ENCODE peak calls at places on chromosomes 1 and 21, in six cellular contexts. One of them, this sample, is unnamed. For H3K9me3, the result is how much of the 10 kb centered on the place peaks cover.

GRCh38 chr1:169890761-169891538 is 2.7 kb downstream of the SCYL3 start:
- DNase-seq in ascending aorta: no peak
- DNase-seq in aorta: no peak
- DNase-seq in psoas muscle: no peak
- DNase-seq in heart right ventricle: no peak
- DNase-seq in iPS DF 6.9: no peak
- DNase-seq in this sample: no peak

GRCh38 chr21:23900727-23901126 is 1706.6 kb downstream of the MRPL39 start:
- DNase-seq in ascending aorta: no peak
- DNase-seq in aorta: no peak
- DNase-seq in psoas muscle: no peak
- DNase-seq in heart right ventricle: no peak
- DNase-seq in iPS DF 6.9: no peak
- DNase-seq in this sample: no peak

GRCh38 chr1:16719571-16720402 is 20.5 kb upstream of the RNU1-4 start:
- DNase-seq in ascending aorta: peak
- DNase-seq in aorta: peak
- DNase-seq in psoas muscle: peak
- DNase-seq in heart right ventricle: no peak
- DNase-seq in iPS DF 6.9: no peak
- DNase-seq in this sample: peak

GRCh38 chr1:223742861-223743517 is 30.6 kb downstream of the CAPN2 start:
- DNase-seq in ascending aorta: no peak
- DNase-seq in aorta: no peak
- DNase-seq in psoas muscle: no peak
- DNase-seq in heart right ventricle: no peak
- DNase-seq in iPS DF 6.9: no peak
- DNase-seq in this sample: no peak

GRCh38 chr1:32997381-32997891 is 32.8 kb upstream of the RNF19B start:
- DNase-seq in ascending aorta: no peak
- DNase-seq in aorta: no peak
- DNase-seq in psoas muscle: no peak
- DNase-seq in heart right ventricle: no peak
- DNase-seq in iPS DF 6.9: no peak
- DNase-seq in this sample: no peak

GRCh38 chr1:3186526-3186921 is 117.5 kb downstream of the PRDM16 start:
- DNase-seq in ascending aorta: peak
- DNase-seq in aorta: peak
- DNase-seq in psoas muscle: peak
- DNase-seq in heart right ventricle: peak
- DNase-seq in iPS DF 6.9: no peak
- DNase-seq in this sample: peak

GRCh38 chr1:192969091-192969490 is 90.1 kb downstream of the UCHL5 start:
- DNase-seq in ascending aorta: no peak
- DNase-seq in aorta: no peak
- DNase-seq in psoas muscle: no peak
- DNase-seq in heart right ventricle: no peak
- DNase-seq in iPS DF 6.9: no peak
- DNase-seq in this sample: no peak

GRCh38 chr1:21319447-21320407 is 29.5 kb upstream of the ECE1 start:
- DNase-seq in ascending aorta: peak
- DNase-seq in aorta: no peak
- DNase-seq in psoas muscle: no peak
- DNase-seq in heart right ventricle: no peak
- DNase-seq in iPS DF 6.9: no peak
- DNase-seq in this sample: no peak

GRCh38 chr1:115099693-115100050 is 10.4 kb upstream of the TSPAN2 start:
- DNase-seq in ascending aorta: no peak
- DNase-seq in aorta: no peak
- DNase-seq in psoas muscle: no peak
- DNase-seq in heart right ventricle: no peak
- DNase-seq in iPS DF 6.9: no peak
- DNase-seq in this sample: no peak

GRCh38 chr1:55632058-55632457 is 416.9 kb upstream of the USP24 start:
- DNase-seq in ascending aorta: no peak
- DNase-seq in aorta: no peak
- DNase-seq in psoas muscle: no peak
- DNase-seq in heart right ventricle: no peak
- DNase-seq in iPS DF 6.9: no peak
- DNase-seq in this sample: no peak
- H3K27ac ChIP-seq in ascending aorta: peak
- H3K27ac ChIP-seq in aorta: peak
- H3K27ac ChIP-seq in psoas muscle: no peak
- H3K27ac ChIP-seq in heart right ventricle: no peak
- H3K27ac ChIP-seq in iPS DF 6.9: no peak
- H3K27ac ChIP-seq in this sample: peak

DNA sequence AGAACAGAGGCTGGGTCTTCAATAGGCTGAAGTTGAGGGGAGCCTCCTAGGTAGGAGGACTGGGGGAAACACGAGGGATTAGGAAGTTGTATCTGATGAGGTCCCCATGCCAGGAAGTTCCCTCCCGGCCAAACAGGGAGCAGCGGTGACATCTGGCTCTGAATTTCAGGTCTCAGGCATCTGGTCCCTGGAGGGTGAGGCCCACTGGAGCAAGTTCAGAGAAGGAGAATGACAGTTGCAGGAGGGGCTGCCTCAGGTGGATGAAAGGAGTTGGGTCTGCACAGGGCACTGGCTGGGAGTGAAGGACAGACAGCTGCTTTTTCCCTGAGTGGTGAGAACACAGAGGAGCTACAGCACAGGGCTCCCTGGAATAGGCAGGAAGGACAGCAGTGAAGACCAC is 9.1 kb downstream of the TMEM9 start:
- DNase-seq in ascending aorta: no peak
- DNase-seq in aorta: no peak
- DNase-seq in psoas muscle: no peak
- DNase-seq in heart right ventricle: no peak
- DNase-seq in iPS DF 6.9: no peak
- DNase-seq in this sample: peak
- H3K9me3 ChIP-seq in ascending aorta: under half
- H3K9me3 ChIP-seq in aorta: under half
- H3K9me3 ChIP-seq in psoas muscle: under half
- H3K9me3 ChIP-seq in heart right ventricle: under half
- H3K9me3 ChIP-seq in iPS DF 6.9: under half
- H3K9me3 ChIP-seq in this sample: under half

GRCh38 chr1:202014060-202014459 is 3.7 kb downstream of the ELF3 start:
- DNase-seq in ascending aorta: no peak
- DNase-seq in aorta: no peak
- DNase-seq in psoas muscle: no peak
- DNase-seq in heart right ventricle: no peak
- DNase-seq in iPS DF 6.9: no peak
- DNase-seq in this sample: no peak

GRCh38 chr1:202012544-202013478 is 2.4 kb downstream of the ELF3 start:
- DNase-seq in ascending aorta: no peak
- DNase-seq in aorta: no peak
- DNase-seq in psoas muscle: no peak
- DNase-seq in heart right ventricle: no peak
- DNase-seq in iPS DF 6.9: no peak
- DNase-seq in this sample: no peak

GRCh38 chr1:202014915-202015676 is 4.7 kb downstream of the ELF3 start:
- DNase-seq in ascending aorta: no peak
- DNase-seq in aorta: no peak
- DNase-seq in psoas muscle: no peak
- DNase-seq in heart right ventricle: no peak
- DNase-seq in iPS DF 6.9: no peak
- DNase-seq in this sample: no peak

GRCh38 chr1:202011994-202012393 is 1.6 kb downstream of the ELF3 start:
- DNase-seq in ascending aorta: no peak
- DNase-seq in aorta: no peak
- DNase-seq in psoas muscle: no peak
- DNase-seq in heart right ventricle: no peak
- DNase-seq in iPS DF 6.9: no peak
- DNase-seq in this sample: no peak

GRCh38 chr1:202013601-202014000 is 3.2 kb downstream of the ELF3 start:
- DNase-seq in ascending aorta: no peak
- DNase-seq in aorta: no peak
- DNase-seq in psoas muscle: no peak
- DNase-seq in heart right ventricle: no peak
- DNase-seq in iPS DF 6.9: no peak
- DNase-seq in this sample: no peak
- H3K27ac ChIP-seq in ascending aorta: no peak
- H3K27ac ChIP-seq in aorta: no peak
- H3K27ac ChIP-seq in psoas muscle: no peak
- H3K27ac ChIP-seq in heart right ventricle: no peak
- H3K27ac ChIP-seq in iPS DF 6.9: no peak
- H3K27ac ChIP-seq in this sample: peak

GRCh38 chr1:27005166-27005530 is 7.5 kb downstream of the TENT5B start:
- DNase-seq in ascending aorta: no peak
- DNase-seq in aorta: no peak
- DNase-seq in psoas muscle: no peak
- DNase-seq in heart right ventricle: no peak
- DNase-seq in iPS DF 6.9: no peak
- DNase-seq in this sample: no peak

GRCh38 chr1:27004471-27005165 is 8.0 kb downstream of the TENT5B start:
- DNase-seq in ascending aorta: no peak
- DNase-seq in aorta: no peak
- DNase-seq in psoas muscle: no peak
- DNase-seq in heart right ventricle: no peak
- DNase-seq in iPS DF 6.9: no peak
- DNase-seq in this sample: no peak

GRCh38 chr1:27005648-27006496 is 6.8 kb downstream of the TENT5B start:
- DNase-seq in ascending aorta: no peak
- DNase-seq in aorta: no peak
- DNase-seq in psoas muscle: no peak
- DNase-seq in heart right ventricle: no peak
- DNase-seq in iPS DF 6.9: no peak
- DNase-seq in this sample: no peak

GRCh38 chr1:27007909-27008582 is 4.6 kb downstream of the TENT5B start:
- DNase-seq in ascending aorta: no peak
- DNase-seq in aorta: no peak
- DNase-seq in psoas muscle: no peak
- DNase-seq in heart right ventricle: no peak
- DNase-seq in iPS DF 6.9: no peak
- DNase-seq in this sample: peak

GRCh38 chr1:27006683-27007082 is 6.0 kb downstream of the TENT5B start:
- DNase-seq in ascending aorta: no peak
- DNase-seq in aorta: no peak
- DNase-seq in psoas muscle: no peak
- DNase-seq in heart right ventricle: no peak
- DNase-seq in iPS DF 6.9: no peak
- DNase-seq in this sample: no peak
- H3K9me3 ChIP-seq in ascending aorta: under half
- H3K9me3 ChIP-seq in aorta: under half
- H3K9me3 ChIP-seq in psoas muscle: under half
- H3K9me3 ChIP-seq in heart right ventricle: under half
- H3K9me3 ChIP-seq in iPS DF 6.9: under half
- H3K9me3 ChIP-seq in this sample: under half